ENCODE peak calls at places on chromosome 3, in seven cellular contexts. R is ovary, I is GM23248, N is BE2C, Z is neuronal stem cell, M is left ventricle myocardium inferior, O is stomach. H is an unnamed sample.

GRCh38 chr3:50542177-50543034 is 25.1 kb downstream of the C3orf18 start:
- DNase-seq in I (peak; percentile 66), M (peak; percentile 57), Z (peak; percentile 77), R (peak; percentile 77), O (peak; percentile 84), N (peak; percentile 60), H (peak; percentile 93)

GRCh38 chr3:148697311-148698189 is at the start of gene AGTR1:
- DNase-seq in R (peak; percentile 68), M (peak; percentile 72), N (peak; percentile 58), I (peak; percentile 68), O (peak; percentile 28), Z (peak; percentile 68), H (peak; percentile 94)

GRCh38 chr3:80079886-80080285 is 312.1 kb upstream of the ROBO1 start:
- DNase-seq in O (no peak), I (no peak), R (no peak), N (no peak), Z (no peak), M (no peak), H (no peak)

GRCh38 chr3:194306109-194306686 is 44.9 kb downstream of the CPN2 start:
- DNase-seq in M (no peak), R (no peak), Z (no peak), O (no peak), N (no peak), I (no peak), H (peak; percentile 74)

GRCh38 chr3:105953831-105954230 is 85.0 kb upstream of the CBLB start:
- DNase-seq in R (no peak), I (no peak), O (no peak), N (no peak), Z (no peak), M (no peak), H (no peak)

GRCh38 chr3:19866751-19867347 is 67.2 kb downstream of the EFHB start:
- DNase-seq in O (peak; percentile 37), R (peak; percentile 32), N (peak; percentile 24), I (peak; percentile 62), Z (peak; percentile 74), M (no peak), H (peak; percentile 85)

GRCh38 chr3:71585891-71586809 is 2.6 kb upstream of the FOXP1 start:
- DNase-seq in Z (no peak), N (no peak), O (no peak), M (no peak), R (peak; percentile 27), I (peak; percentile 60), H (no peak)

GRCh38 chr3:99945328-99945995 is 127.8 kb downstream of the CMSS1 start:
- DNase-seq in N (no peak), I (peak; percentile 45), M (no peak), Z (no peak), R (no peak), O (peak; percentile 42), H (no peak)

GRCh38 chr3:183497313-183497712 is 58.2 kb downstream of the KLHL6 start:
- DNase-seq in N (no peak), I (no peak), M (no peak), R (no peak), O (no peak), Z (no peak), H (peak; percentile 60)

GRCh38 chr3:72171946-72172345 is 387.0 kb upstream of the PROK2 start:
- DNase-seq in O (no peak), N (no peak), M (peak; percentile 33), R (peak; percentile 64), Z (no peak), I (peak; percentile 17), H (no peak)

GRCh38 chr3:152386208-152386607 is 117.5 kb downstream of the MBNL1 start:
- DNase-seq in R (no peak), Z (no peak), N (no peak), O (no peak), I (no peak), M (no peak), H (no peak)
- H3K36me3 ChIP-seq in R (no peaks in the 10 kb centered on the region), Z (no peaks in the 10 kb centered on the region), N (no peaks in the 10 kb centered on the region), O (no peaks in the 10 kb centered on the region), I (no peaks in the 10 kb centered on the region), M (no peaks in the 10 kb centered on the region), H (no peaks in the 10 kb centered on the region)

DNA sequence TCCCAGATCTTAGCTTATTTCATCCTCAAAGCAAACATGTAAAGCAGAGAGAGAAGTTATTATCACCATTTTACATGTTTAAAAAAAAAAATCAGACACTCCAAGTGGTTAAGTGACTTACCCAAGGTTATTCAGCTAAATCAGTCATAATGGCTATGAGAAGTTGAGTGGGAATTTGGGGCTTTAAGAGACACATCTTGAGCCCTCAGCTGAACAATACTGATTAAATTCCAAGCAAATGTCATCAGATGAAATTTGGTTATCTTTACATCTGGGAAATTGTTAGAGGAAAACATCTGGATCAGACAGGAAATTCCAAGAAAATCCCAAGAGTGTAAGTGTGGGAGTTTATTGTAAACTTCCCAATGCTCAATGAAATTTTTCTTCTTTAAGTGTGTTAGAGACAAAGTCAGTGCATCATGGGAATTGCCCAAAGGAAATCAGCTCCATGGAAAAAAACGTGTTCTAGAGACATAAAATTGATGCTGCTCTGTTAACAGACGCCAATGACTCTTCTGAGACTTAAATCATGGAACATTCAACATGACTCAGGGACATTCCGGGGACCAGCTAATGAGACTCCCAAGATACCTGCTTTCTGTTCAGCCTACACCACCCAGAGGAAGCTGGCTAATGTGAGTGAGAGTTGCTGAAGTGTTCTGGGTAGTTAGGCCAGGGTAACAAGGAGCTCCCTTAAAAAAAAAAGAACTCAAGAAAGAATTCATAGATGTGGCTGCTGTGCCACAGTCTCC is 19.8 kb upstream of the DCLK3 start:
- DNase-seq in I (peak; percentile 46), Z (no peak), N (no peak), R (no peak), M (no peak), O (no peak), H (no peak)
- H3K4me1 ChIP-seq in I (peaks cover 12% of the 10 kb centered on the region), Z (no peaks in the 10 kb centered on the region), N (no peaks in the 10 kb centered on the region), R (no peaks in the 10 kb centered on the region), M (peaks cover 8% of the 10 kb centered on the region), O (no peaks in the 10 kb centered on the region), H (no peaks in the 10 kb centered on the region)

GRCh38 chr3:33821989-33822388 is 23.6 kb downstream of the PDCD6IP start:
- DNase-seq in R (no peak), Z (no peak), M (no peak), I (no peak), O (no peak), N (no peak), H (no peak)

GRCh38 chr3:33826206-33826605 is 27.8 kb downstream of the PDCD6IP start:
- DNase-seq in I (peak; percentile 35), Z (no peak), O (no peak), M (no peak), N (no peak), R (no peak), H (no peak)

GRCh38 chr3:33831053-33831452 is 32.6 kb downstream of the PDCD6IP start:
- DNase-seq in N (no peak), Z (no peak), I (peak; percentile 59), O (no peak), M (no peak), R (no peak), H (no peak)

GRCh38 chr3:33829720-33830119 is 31.3 kb downstream of the PDCD6IP start:
- DNase-seq in Z (no peak), N (no peak), I (no peak), O (no peak), M (no peak), R (no peak), H (no peak)

GRCh38 chr3:33826688-33827087 is 28.3 kb downstream of the PDCD6IP start:
- DNase-seq in I (peak; percentile 86), N (no peak), R (no peak), Z (no peak), M (no peak), O (no peak), H (no peak)
- H3K36me3 ChIP-seq in I (peaks cover 75% of the 10 kb centered on the region), N (no peaks in the 10 kb centered on the region), R (no peaks in the 10 kb centered on the region), Z (peaks cover 97% of the 10 kb centered on the region), M (peaks cover 88% of the 10 kb centered on the region), O (peaks cover 86% of the 10 kb centered on the region), H (peaks cover 92% of the 10 kb centered on the region)

GRCh38 chr3:44957986-44958385 is 18.0 kb downstream of the ZDHHC3 start:
- DNase-seq in R (no peak), I (no peak), Z (no peak), O (no peak), M (no peak), N (no peak), H (no peak)
- H3K4me1 ChIP-seq in R (no peaks in the 10 kb centered on the region), I (no peaks in the 10 kb centered on the region), Z (no peaks in the 10 kb centered on the region), O (peaks cover 5% of the 10 kb centered on the region), M (peaks cover 56% of the 10 kb centered on the region), N (no peaks in the 10 kb centered on the region), H (no peaks in the 10 kb centered on the region)

GRCh38 chr3:47414161-47414564 is 33.3 kb downstream of the PTPN23 start:
- DNase-seq in O (no peak), R (no peak), M (no peak), N (no peak), Z (no peak), I (no peak), H (no peak)
- H3K36me3 ChIP-seq in O (peaks cover 95% of the 10 kb centered on the region), R (no peaks in the 10 kb centered on the region), M (peaks cover 86% of the 10 kb centered on the region), N (peaks cover 30% of the 10 kb centered on the region), Z (peaks cover 81% of the 10 kb centered on the region), I (no peaks in the 10 kb centered on the region), H (peaks cover 46% of the 10 kb centered on the region)

DNA sequence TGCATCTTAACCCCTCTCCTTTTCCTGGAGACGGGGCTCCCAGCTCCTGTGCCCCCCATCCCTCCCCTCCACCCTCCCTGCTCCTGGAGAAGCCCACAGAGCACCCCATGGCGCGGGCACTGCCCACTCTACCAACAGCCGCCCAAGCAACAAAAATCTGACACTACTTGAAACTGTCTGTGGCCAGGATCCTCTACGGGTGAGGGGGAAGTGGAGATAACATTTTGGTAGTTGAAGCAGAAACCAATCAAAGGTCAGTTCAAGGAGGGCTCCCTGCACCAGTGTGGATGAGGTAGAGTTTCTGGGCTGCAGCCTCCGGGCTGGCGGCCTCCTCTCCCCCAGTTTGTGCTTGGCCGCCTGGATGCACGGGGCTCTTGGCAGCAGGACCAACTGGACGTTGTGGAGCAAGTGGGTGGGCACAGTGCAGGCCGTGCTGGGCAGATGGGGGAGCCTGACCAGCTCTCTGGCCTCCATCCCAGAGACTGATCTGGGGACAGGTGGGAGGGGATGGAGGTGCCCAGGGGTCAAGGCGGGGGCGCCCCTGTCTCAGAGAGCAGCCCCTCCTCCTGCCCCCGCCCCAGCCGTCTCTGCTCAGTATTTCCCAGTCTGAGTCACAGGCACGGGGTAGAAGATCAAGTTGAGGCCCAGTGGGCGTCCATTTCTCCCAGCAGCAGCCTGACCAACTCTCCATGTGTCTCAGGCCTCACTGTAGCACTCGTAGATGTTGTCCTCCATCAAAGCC is 12.8 kb downstream of the H1-8 start:
- DNase-seq in O (no peak), Z (no peak), M (no peak), I (no peak), R (no peak), N (peak; percentile 9), H (no peak)
- H3K4me1 ChIP-seq in O (peaks cover 56% of the 10 kb centered on the region), Z (peaks cover 39% of the 10 kb centered on the region), M (peaks cover 88% of the 10 kb centered on the region), I (peaks cover 30% of the 10 kb centered on the region), R (peaks cover 20% of the 10 kb centered on the region), N (peaks cover 62% of the 10 kb centered on the region), H (no peaks in the 10 kb centered on the region)

DNA sequence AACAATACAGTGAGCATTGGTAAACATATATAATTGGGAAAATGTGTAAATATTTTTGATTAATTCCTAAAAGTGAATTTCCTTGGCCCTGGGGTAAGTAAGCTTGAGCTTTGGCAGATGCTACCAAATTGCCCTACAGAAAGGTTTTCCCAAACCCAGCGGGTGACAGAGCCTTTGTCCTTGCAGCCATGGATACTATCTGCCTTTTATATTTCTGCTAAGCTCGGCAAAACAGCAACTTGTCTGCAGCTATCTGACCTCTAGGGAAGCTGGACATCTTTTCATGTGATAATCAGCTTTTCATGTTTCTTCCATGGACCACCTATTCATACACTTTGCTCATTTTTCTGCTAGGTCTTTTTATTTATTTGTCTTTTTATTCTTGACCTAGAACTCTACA is 64.7 kb upstream of the SEC22A start:
- DNase-seq in R (no peak), M (no peak), O (no peak), N (peak; percentile 37), Z (no peak), I (no peak), H (no peak)
- H3K36me3 ChIP-seq in R (no peaks in the 10 kb centered on the region), M (peaks cover 28% of the 10 kb centered on the region), O (peaks cover 71% of the 10 kb centered on the region), N (peaks cover 32% of the 10 kb centered on the region), Z (peaks cover 69% of the 10 kb centered on the region), I (peaks cover 9% of the 10 kb centered on the region), H (peaks cover 91% of the 10 kb centered on the region)

H was measured in endodermal cell.